ENCODE peak calls at places on chromosomes 7 and 10, in seven cellular contexts. Q is IMR-90, O is tibial nerve, T is ovary, A is right lobe of liver, N is uterus, C is thyroid gland. M is an unnamed sample.

GRCh38 chr10:74175510-74176379 is 24.7 kb downstream of the ADK start:
- DNase-seq in O (no peak), N (no peak), C (no peak), T (no peak), Q (no peak), A (no peak), M (no peak)

GRCh38 chr10:131743190-131744151 is 157.3 kb upstream of the PPP2R2D start:
- DNase-seq in N (no peak), O (no peak), Q (no peak), T (no peak), C (no peak), A (no peak), M (no peak)

GRCh38 chr7:117011419-117012260 is 58.3 kb downstream of the ST7 start:
- DNase-seq in O (no peak), Q (no peak), N (no peak), A (no peak), C (no peak), T (no peak), M (no peak)

GRCh38 chr10:118672766-118673715 is 77.6 kb upstream of the PRLHR start:
- DNase-seq in O (no peak), T (no peak), Q (no peak), A (no peak), C (no peak), N (no peak), M (no peak)

GRCh38 chr10:24974978-24975377 is 22.6 kb upstream of the PRTFDC1 start:
- DNase-seq in T (peak; percentile 65), A (no peak), O (peak; percentile 44), Q (peak; percentile 74), N (peak; percentile 50), C (no peak), M (peak; percentile 30)

GRCh38 chr7:876972-877311 is 588 bp downstream of the GET4 start:
- DNase-seq in C (no peak), Q (no peak), A (no peak), O (no peak), N (no peak), T (peak; percentile 54), M (no peak)

GRCh38 chr10:132521466-132522102 is 16.0 kb upstream of the INPP5A start:
- DNase-seq in Q (no peak), A (peak; percentile 40), T (no peak), N (peak; percentile 20), C (no peak), O (no peak), M (peak; percentile 0)

GRCh38 chr7:127678947-127679346 is 27.0 kb downstream of the SND1 start:
- DNase-seq in A (no peak), T (no peak), N (no peak), O (no peak), Q (peak; percentile 71), C (no peak), M (no peak)

GRCh38 chr10:116886772-116887171 is 37.5 kb downstream of the ENO4 start:
- DNase-seq in C (no peak), A (no peak), O (no peak), Q (no peak), T (no peak), N (no peak), M (no peak)

GRCh38 chr10:105843786-105844560 is 1202.9 kb downstream of the SORCS3 start:
- DNase-seq in A (no peak), O (no peak), T (no peak), C (no peak), N (no peak), Q (no peak), M (no peak)

GRCh38 chr10:79209831-79210230 is 137.4 kb upstream of the PPIF start:
- DNase-seq in A (no peak), N (no peak), T (no peak), O (no peak), C (no peak), Q (no peak), M (no peak)

GRCh38 chr10:119253433-119254174 is 46.2 kb downstream of the GRK5 start:
- DNase-seq in C (no peak), N (peak; percentile 83), T (peak; percentile 90), O (peak; percentile 79), A (peak; percentile 86), Q (peak; percentile 96), M (peak; percentile 34)

GRCh38 chr10:71831646-71832552 is 19.2 kb downstream of the PSAP start:
- DNase-seq in A (no peak), T (no peak), C (no peak), O (no peak), Q (peak; percentile 54), N (no peak), M (no peak)

GRCh38 chr7:147611402-147611801 is 979.2 kb upstream of the C7orf33 start:
- DNase-seq in N (no peak), T (no peak), A (no peak), Q (no peak), O (no peak), C (no peak), M (no peak)

GRCh38 chr7:68492359-68492690 is 1106.0 kb upstream of the AUTS2 start:
- DNase-seq in C (no peak), T (no peak), N (no peak), Q (no peak), A (no peak), O (no peak), M (no peak)

GRCh38 chr10:50585921-50586739 is 37.6 kb downstream of the SGMS1 start:
- DNase-seq in C (no peak), N (no peak), O (no peak), T (no peak), Q (peak; percentile 68), A (no peak), M (no peak)

GRCh38 chr7:43834463-43835251 is 34.7 kb downstream of the MRPS24 start:
- DNase-seq in O (no peak), N (no peak), A (no peak), T (no peak), Q (peak; percentile 40), C (no peak), M (peak; percentile 6)

GRCh38 chr7:20331231-20331880 is 656 bp downstream of the ITGB8 start:
- DNase-seq in A (peak; percentile 58), O (peak; percentile 17), T (peak; percentile 42), Q (peak; percentile 18), C (peak; percentile 48), N (peak; percentile 43), M (peak; percentile 37)

GRCh38 chr7:84801396-84801795 is 385.5 kb downstream of the SEMA3D start:
- DNase-seq in Q (no peak), T (no peak), A (no peak), C (no peak), N (no peak), O (no peak), M (no peak)

GRCh38 chr7:36318116-36318515 is 71.5 kb upstream of the ANLN start:
- DNase-seq in T (no peak), C (no peak), A (no peak), N (no peak), O (no peak), Q (no peak), M (no peak)

GRCh38 chr7:137652721-137653120 is 194.1 kb downstream of the DGKI start:
- DNase-seq in T (no peak), N (no peak), C (no peak), Q (peak; percentile 78), A (no peak), O (no peak), M (no peak)

GRCh38 chr7:152351168-152351567 is 84.6 kb downstream of the KMT2C start:
- DNase-seq in T (no peak), C (no peak), Q (peak; percentile 31), O (no peak), A (no peak), N (no peak), M (no peak)

GRCh38 chr7:152342796-152343195 is 93.0 kb downstream of the KMT2C start:
- DNase-seq in Q (no peak), N (no peak), C (no peak), T (no peak), A (no peak), O (no peak), M (no peak)

GRCh38 chr7:152344253-152344652 is 91.5 kb downstream of the KMT2C start:
- DNase-seq in A (no peak), C (no peak), O (no peak), T (no peak), Q (peak; percentile 54), N (no peak), M (no peak)

GRCh38 chr7:152347888-152348287 is 87.9 kb downstream of the KMT2C start:
- DNase-seq in C (no peak), Q (no peak), T (no peak), A (no peak), N (no peak), O (no peak), M (no peak)
- TF ChIP-seq POLR2A in C (no peak), Q (no peak), T (no peak), A (no peak), N (no peak), O (no peak), M (no peak)

GRCh38 chr7:52862321-52862720 is 173.1 kb upstream of the POM121L12 start:
- DNase-seq in C (no peak), T (no peak), O (no peak), N (no peak), Q (no peak), A (no peak), M (no peak)
- H3K9me3 ChIP-seq in C (no peaks in the 10 kb centered on the region), T (no peaks in the 10 kb centered on the region), O (peaks cover 6% of the 10 kb centered on the region), N (no peaks in the 10 kb centered on the region), Q (peaks cover 12% of the 10 kb centered on the region), A (no peaks in the 10 kb centered on the region), M (no peaks in the 10 kb centered on the region)

GRCh38 chr10:2885276-2885955 is 181.9 kb upstream of the PFKP start:
- DNase-seq in Q (no peak), O (no peak), A (no peak), C (no peak), T (no peak), N (no peak), M (no peak)
- H3K27ac ChIP-seq in Q (no peak overlapping the region), O (no peak overlapping the region), A (no peak overlapping the region), C (no peak overlapping the region), T (no peak overlapping the region), N (no peak overlapping the region), M (no peak overlapping the region)

GRCh38 chr10:114773197-114773532 is 48.4 kb upstream of the FHIP2A start:
- DNase-seq in A (no peak), T (no peak), Q (no peak), N (no peak), C (no peak), O (no peak), M (no peak)

GRCh38 chr10:114776908-114777307 is 44.7 kb upstream of the FHIP2A start:
- DNase-seq in Q (no peak), C (no peak), O (no peak), T (no peak), N (no peak), A (no peak), M (no peak)

GRCh38 chr10:114780610-114781184 is 40.9 kb upstream of the FHIP2A start:
- DNase-seq in A (no peak), C (no peak), O (no peak), T (no peak), N (no peak), Q (no peak), M (no peak)

GRCh38 chr10:114779803-114780609 is 41.6 kb upstream of the FHIP2A start:
- DNase-seq in Q (peak; percentile 92), A (no peak), C (no peak), T (no peak), O (no peak), N (no peak), M (no peak)

GRCh38 chr10:114777415-114777814 is 44.2 kb upstream of the FHIP2A start:
- DNase-seq in T (no peak), Q (no peak), N (no peak), C (no peak), A (no peak), O (no peak), M (no peak)
- TF ChIP-seq POLR2A in T (no peak), Q (no peak), N (no peak), C (no peak), A (no peak), O (no peak), M (no peak)

GRCh38 chr7:17020250-17020649 is 138.5 kb upstream of the AGR3 start:
- DNase-seq in A (no peak), C (no peak), O (no peak), Q (no peak), N (no peak), T (no peak), M (no peak)
- H3K9me3 ChIP-seq in A (no peaks in the 10 kb centered on the region), C (no peaks in the 10 kb centered on the region), O (no peaks in the 10 kb centered on the region), Q (no peaks in the 10 kb centered on the region), N (no peaks in the 10 kb centered on the region), T (no peaks in the 10 kb centered on the region), M (no peaks in the 10 kb centered on the region)

M was measured in body of pancreas.